ENCODE peak calls at places on chromosomes 4 and X, in five cellular contexts. W is epithelial cell of esophagus; Q is CD4-positive, alpha-beta T cell; J is lower leg skin; E is HL-60. X is an unnamed sample.
A peak's percentile ranks its signal among the peaks of the same experiment; 100 is the strongest.

GRCh38 chr4:907691-908437 is 24.3 kb downstream of the GAK start:
- DNase-seq in W (no peak), Q (no peak), J (no peak), E (no peak), X (no peak)

GRCh38 chr4:5019274-5019673 is at the start of gene CYTL1:
- DNase-seq in W (no peak), Q (no peak), J (no peak), E (no peak), X (no peak)

GRCh38 chr4:79364048-79364447 is 38.2 kb upstream of the NAA11 start:
- DNase-seq in W (no peak), Q (no peak), J (no peak), E (no peak), X (no peak)

GRCh38 chr4:5816851-5817375 is 76.0 kb downstream of the CRMP1 start:
- DNase-seq in W (no peak), Q (no peak), J (no peak), E (no peak), X (no peak)

GRCh38 chrX:31374786-31375185 is 302.9 kb upstream of the FTHL17 start:
- DNase-seq in W (no peak), Q (no peak), J (no peak), E (no peak), X (no peak)

GRCh38 chr4:74671074-74671698 is 123.1 kb downstream of the BTC start:
- DNase-seq in W (peak; percentile 77), Q (peak; percentile 19), J (no peak), E (no peak), X (peak; percentile 60)

GRCh38 chr4:120870279-120870673 is 52.2 kb downstream of the PRDM5 start:
- DNase-seq in W (no peak), Q (no peak), J (no peak), E (no peak), X (no peak)

GRCh38 chrX:36434521-36434920 is 515.0 kb downstream of the CFAP47 start:
- DNase-seq in W (no peak), Q (no peak), J (no peak), E (no peak), X (no peak)

GRCh38 chr4:39046243-39046642 is 14.0 kb upstream of the TMEM156 start:
- DNase-seq in W (peak; percentile 94), Q (no peak), J (no peak), E (peak; percentile 70), X (peak; percentile 82)

GRCh38 chr4:87491436-87491835 is 37.7 kb downstream of the SPARCL1 start:
- DNase-seq in W (no peak), Q (no peak), J (no peak), E (no peak), X (no peak)

GRCh38 chrX:135893294-135893817 is at the start of the genes CT45A10 and SAGE1:
- DNase-seq in W (no peak), Q (no peak), J (no peak), E (no peak), X (no peak)

GRCh38 chr4:182143822-182144620 is 99.2 kb upstream of the TENM3 start:
- DNase-seq in W (peak; percentile 69), Q (no peak), J (no peak), E (no peak), X (no peak)

DNA sequence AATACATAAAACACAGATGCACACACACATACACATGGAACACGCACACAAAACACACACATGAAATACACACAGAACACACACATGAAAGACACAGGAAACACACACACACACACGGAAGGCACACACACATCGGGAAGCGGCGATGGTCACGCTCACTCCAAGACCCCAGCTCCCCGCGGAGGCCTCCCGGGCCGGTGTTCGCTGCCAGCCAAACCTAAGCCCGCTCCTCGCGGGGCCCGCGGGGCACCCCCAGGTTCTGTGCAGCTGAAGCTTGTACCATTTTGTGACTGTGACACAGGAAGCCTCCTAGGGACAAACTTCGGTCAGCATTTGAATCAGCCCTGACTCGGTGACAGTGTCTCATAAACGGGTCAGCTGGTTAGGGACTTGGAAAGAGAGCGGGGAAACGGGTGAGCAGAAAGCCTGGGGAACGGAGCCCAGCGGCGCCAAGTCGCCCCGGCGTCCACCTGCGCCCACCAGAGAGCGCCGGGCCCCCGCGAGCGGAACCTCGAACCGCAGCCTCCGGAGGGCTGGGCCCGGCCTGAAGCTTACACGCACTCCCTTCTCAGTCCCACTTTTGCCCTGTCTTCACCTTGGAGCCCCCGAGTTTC is 32.2 kb downstream of the F11 start:
- DNase-seq in W (no peak), Q (no peak), J (no peak), E (no peak), X (no peak)
- TF ChIP-seq CTCF in W (no peak), Q (no peak), J (no peak), E (no peak), X (no peak)

DNA sequence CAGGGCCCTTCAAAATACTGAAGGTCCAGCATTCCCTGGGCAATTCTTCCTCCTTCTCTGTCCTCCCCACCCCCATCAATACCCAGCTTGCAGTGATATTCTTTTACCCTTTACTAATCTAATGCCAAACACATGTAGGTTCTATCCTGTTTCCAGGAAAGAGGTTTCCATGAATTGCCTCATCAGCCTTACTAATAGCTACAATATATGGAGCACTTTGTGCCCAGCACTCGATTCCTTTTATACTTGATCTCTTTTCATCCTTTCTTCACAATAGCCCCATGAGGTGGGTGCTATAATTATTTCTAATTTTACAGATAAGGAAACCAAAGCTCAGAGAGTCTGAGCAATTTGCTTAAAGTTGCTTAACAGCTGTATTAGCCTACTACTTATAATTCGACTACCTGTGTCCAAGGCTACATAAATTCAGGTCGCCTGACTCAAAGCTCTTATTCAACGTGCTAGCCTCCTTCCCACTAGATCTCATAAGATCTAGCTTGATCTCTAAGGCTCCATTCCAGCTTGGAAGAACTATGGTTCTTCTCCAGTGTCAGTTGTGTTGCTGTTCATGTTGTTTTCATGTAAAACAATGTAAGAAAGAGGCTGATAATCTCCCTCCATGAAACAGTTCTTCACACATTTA is 229.6 kb upstream of the PGRMC2 start:
- DNase-seq in W (peak; percentile 32), Q (no peak), J (no peak), E (no peak), X (no peak)
- TF ChIP-seq CTCF in W (no peak), Q (no peak), J (no peak), E (no peak), X (no peak)

DNA sequence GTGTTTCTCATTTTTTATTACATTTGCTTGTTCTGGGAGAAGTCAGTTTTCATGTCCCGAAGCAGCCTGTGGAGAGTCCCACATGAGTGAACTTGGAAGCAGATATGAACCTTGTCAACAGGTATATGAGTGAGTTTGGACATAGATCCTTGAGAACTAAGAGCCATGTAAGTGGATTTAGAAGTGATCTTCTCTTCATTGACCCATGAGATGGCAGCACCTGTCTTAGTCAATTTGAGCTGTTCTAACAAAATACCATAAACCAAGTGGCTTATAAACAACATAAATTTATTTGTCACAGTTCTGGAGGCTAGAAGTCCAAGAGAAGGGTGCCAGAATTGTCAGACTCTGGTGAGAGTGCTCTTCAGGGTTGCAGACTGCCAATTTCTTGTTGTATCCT is 1043.8 kb downstream of the ADGRL3 start:
- DNase-seq in W (no peak), Q (no peak), J (no peak), E (no peak), X (no peak)
- TF ChIP-seq CTCF in W (no peak), Q (no peak), J (no peak), E (no peak), X (no peak)

GRCh38 chrX:152913354-152913753 is 15.5 kb downstream of the ZNF185 start:
- DNase-seq in W (no peak), Q (no peak), J (no peak), E (peak; percentile 48), X (peak; percentile 49)

GRCh38 chrX:152913915-152914314 is 16.0 kb downstream of the ZNF185 start:
- DNase-seq in W (no peak), Q (no peak), J (no peak), E (no peak), X (no peak)

GRCh38 chrX:152912641-152913040 is 14.8 kb downstream of the ZNF185 start:
- DNase-seq in W (no peak), Q (no peak), J (no peak), E (no peak), X (no peak)

GRCh38 chrX:152917969-152918579 is 20.2 kb downstream of the ZNF185 start:
- DNase-seq in W (no peak), Q (no peak), J (no peak), E (no peak), X (no peak)

GRCh38 chrX:152915541-152916241 is 17.8 kb downstream of the ZNF185 start:
- DNase-seq in W (peak; percentile 40), Q (no peak), J (no peak), E (peak; percentile 27), X (peak; percentile 58)
- TF ChIP-seq CTCF in W (peak; percentile 45), Q (no peak), J (no peak), E (peak; percentile 51), X (peak; percentile 76)

GRCh38 chrX:137432609-137433008 is 133.3 kb upstream of the ZIC3 start:
- DNase-seq in W (peak; percentile 2), Q (no peak), J (no peak), E (peak; percentile 1), X (no peak)
- TF ChIP-seq CTCF in W (peak; percentile 27), Q (no peak), J (no peak), E (no peak), X (no peak)

GRCh38 chrX:130909469-130910136 is 6.6 kb upstream of the ENOX2 start:
- DNase-seq in W (no peak), Q (no peak), J (no peak), E (no peak), X (no peak)

GRCh38 chrX:130916636-130917422 is 13.8 kb upstream of the ENOX2 start:
- DNase-seq in W (peak; percentile 51), Q (peak; percentile 10), J (no peak), E (no peak), X (no peak)

GRCh38 chrX:130915302-130915701 is 12.3 kb upstream of the ENOX2 start:
- DNase-seq in W (peak; percentile 25), Q (no peak), J (no peak), E (peak; percentile 39), X (no peak)
- TF ChIP-seq CTCF in W (no peak), Q (no peak), J (no peak), E (no peak), X (no peak)

GRCh38 chr4:162782096-162782777 is 384.5 kb downstream of the NAF1 start:
- DNase-seq in W (no peak), Q (no peak), J (no peak), E (no peak), X (no peak)
- TF ChIP-seq CTCF in W (no peak), Q (no peak), J (no peak), E (no peak), X (no peak)

GRCh38 chrX:129749069-129749468 is 10.3 kb downstream of the XPNPEP2 start:
- DNase-seq in W (no peak), Q (no peak), J (no peak), E (no peak), X (no peak)

GRCh38 chrX:129759576-129760061 is 20.1 kb upstream of the SASH3 start:
- DNase-seq in W (peak; percentile 67), Q (peak; percentile 31), J (peak; percentile 26), E (no peak), X (peak; percentile 79)

GRCh38 chrX:129755779-129756650 is 17.2 kb downstream of the XPNPEP2 start:
- DNase-seq in W (no peak), Q (no peak), J (no peak), E (no peak), X (no peak)

GRCh38 chrX:129750971-129751370 is 12.2 kb downstream of the XPNPEP2 start:
- DNase-seq in W (no peak), Q (no peak), J (no peak), E (no peak), X (no peak)

GRCh38 chrX:129754266-129755024 is 15.7 kb downstream of the XPNPEP2 start:
- DNase-seq in W (no peak), Q (no peak), J (no peak), E (no peak), X (no peak)
- TF ChIP-seq CTCF in W (peak; percentile 26), Q (no peak), J (no peak), E (no peak), X (peak; percentile 61)

X was measured in CD14-positive monocyte.